ENCODE peak calls at places on chromosome 1, in seven cellular contexts. R, Y, A, E, P, K and V are unnamed samples.
A peak's percentile ranks its signal among the peaks of the same experiment; 100 is the strongest.

GRCh38 chr1:19606817-19607706 is 37.0 kb upstream of the NBL1 start:
- DNase-seq in R (peak; percentile 12), Y (no peak), A (no peak), E (no peak), P (no peak), K (no peak), V (no peak)

GRCh38 chr1:169690489-169690888 is 20.9 kb downstream of the SELL start:
- DNase-seq in R (no peak), Y (no peak), A (no peak), E (no peak), P (no peak), K (no peak), V (no peak)

GRCh38 chr1:61230523-61230922 is 148.2 kb downstream of the NFIA start:
- DNase-seq in R (no peak), Y (no peak), A (no peak), E (peak; percentile 16), P (no peak), K (no peak), V (no peak)

GRCh38 chr1:2628933-2629626 is 3.7 kb downstream of the MMEL1 start:
- DNase-seq in R (no peak), Y (no peak), A (no peak), E (peak; percentile 19), P (no peak), K (peak; percentile 42), V (no peak)

GRCh38 chr1:33762962-33763361 is 100.9 kb upstream of the HMGB4 start:
- DNase-seq in R (peak; percentile 73), Y (no peak), A (no peak), E (no peak), P (no peak), K (no peak), V (no peak)

GRCh38 chr1:185213086-185213485 is 56.1 kb downstream of the SWT1 start:
- DNase-seq in R (peak; percentile 21), Y (no peak), A (no peak), E (no peak), P (no peak), K (no peak), V (no peak)

GRCh38 chr1:9294440-9294773 is 1.7 kb downstream of the SPSB1 start:
- DNase-seq in R (peak; percentile 92), Y (peak; percentile 38), A (no peak), E (peak; percentile 48), P (no peak), K (no peak), V (no peak)

GRCh38 chr1:202117898-202118371 is 4.8 kb upstream of the GPR37L1 start:
- DNase-seq in R (no peak), Y (no peak), A (no peak), E (no peak), P (no peak), K (no peak), V (no peak)

GRCh38 chr1:64242895-64243756 is 39.7 kb downstream of the UBE2U start:
- DNase-seq in R (peak; percentile 71), Y (peak; percentile 37), A (peak; percentile 66), E (peak; percentile 54), P (peak; percentile 40), K (peak; percentile 41), V (peak; percentile 41)

GRCh38 chr1:203286161-203286984 is 18.9 kb upstream of the BTG2 start:
- DNase-seq in R (no peak), Y (no peak), A (peak; percentile 11), E (peak; percentile 45), P (no peak), K (no peak), V (peak; percentile 70)

GRCh38 chr1:53305650-53306049 is 22.2 kb downstream of the LRP8 start:
- DNase-seq in R (peak; percentile 14), Y (no peak), A (no peak), E (no peak), P (no peak), K (no peak), V (no peak)

GRCh38 chr1:213123532-213123931 is 72.5 kb downstream of the RPS6KC1 start:
- DNase-seq in R (peak; percentile 82), Y (no peak), A (no peak), E (peak; percentile 34), P (peak; percentile 72), K (no peak), V (no peak)

GRCh38 chr1:44077421-44077820 is 41.2 kb upstream of the KLF17 start:
- DNase-seq in R (peak; percentile 38), Y (no peak), A (no peak), E (no peak), P (no peak), K (no peak), V (no peak)

GRCh38 chr1:119964673-119965363 is 68.5 kb upstream of the ADAM30 start:
- DNase-seq in R (peak; percentile 60), Y (no peak), A (no peak), E (no peak), P (no peak), K (no peak), V (peak; percentile 6)

DNA sequence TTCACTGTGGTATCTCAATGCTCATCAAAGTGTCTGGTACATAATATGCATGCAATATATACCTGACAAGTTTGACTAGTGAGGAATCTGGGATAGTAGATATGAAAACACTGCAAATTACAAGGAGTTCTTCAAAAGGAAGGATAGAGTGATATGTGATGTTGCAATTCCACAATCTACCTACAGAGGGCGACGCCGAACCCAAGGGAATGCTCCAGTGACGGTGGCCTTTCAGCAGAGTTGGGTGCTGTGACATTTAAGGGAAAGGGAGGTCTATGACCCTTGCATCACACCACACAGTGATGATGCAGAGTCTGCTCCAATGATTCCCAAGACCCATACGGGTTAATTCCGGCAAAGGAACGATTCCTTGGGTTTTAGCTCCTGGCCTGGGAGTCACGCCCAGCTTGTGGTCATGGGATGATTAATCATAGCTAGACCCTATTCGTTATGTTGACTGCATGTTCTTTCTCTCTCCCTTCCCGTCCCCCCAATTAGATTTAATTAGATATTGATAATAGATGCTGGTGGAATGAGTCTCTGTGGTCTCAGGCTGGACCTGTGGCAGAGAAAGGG is 123.0 kb upstream of the IGSF21 start:
- DNase-seq in R (peak; percentile 19), Y (peak; percentile 54), A (peak; percentile 10), E (peak; percentile 38), P (peak; percentile 28), K (peak; percentile 49), V (peak; percentile 83)
- H3K9me2 ChIP-seq in R (no peaks in the 10 kb centered on the region), Y (no peaks in the 10 kb centered on the region), A (no peaks in the 10 kb centered on the region), E (no peaks in the 10 kb centered on the region), P (no peaks in the 10 kb centered on the region), K (no peaks in the 10 kb centered on the region), V (no peaks in the 10 kb centered on the region)

GRCh38 chr1:68149110-68149798 is 83.1 kb downstream of the WLS start:
- DNase-seq in R (no peak), Y (no peak), A (no peak), E (no peak), P (no peak), K (no peak), V (no peak)

GRCh38 chr1:68148631-68149030 is 83.7 kb downstream of the WLS start:
- DNase-seq in R (no peak), Y (no peak), A (no peak), E (no peak), P (no peak), K (no peak), V (no peak)

GRCh38 chr1:68147534-68147933 is 84.8 kb downstream of the WLS start:
- DNase-seq in R (no peak), Y (no peak), A (no peak), E (no peak), P (no peak), K (no peak), V (no peak)

GRCh38 chr1:68151690-68152089 is 80.6 kb downstream of the WLS start:
- DNase-seq in R (peak; percentile 14), Y (no peak), A (no peak), E (no peak), P (no peak), K (no peak), V (no peak)

DNA sequence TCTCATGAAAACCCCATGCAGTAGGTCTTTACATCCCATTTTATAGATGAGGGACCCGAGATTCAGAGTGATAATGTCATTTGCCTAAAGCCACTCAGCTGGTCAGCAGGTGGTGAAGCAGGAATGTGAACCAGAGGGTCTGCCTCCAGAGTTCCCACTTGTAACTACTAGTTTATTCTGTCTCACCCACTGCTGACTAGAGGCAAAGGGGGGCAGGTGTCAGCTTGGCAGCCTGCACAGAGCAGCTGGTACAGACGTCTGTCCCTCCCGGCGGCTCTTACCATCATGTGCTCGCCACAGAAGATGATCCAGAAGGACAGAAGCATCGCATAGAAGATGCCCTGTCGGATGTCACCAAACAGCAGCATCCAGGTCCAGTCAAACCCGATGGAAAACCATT is 82.4 kb downstream of the WLS start:
- DNase-seq in R (no peak), Y (no peak), A (no peak), E (no peak), P (no peak), K (no peak), V (no peak)
- H3K9me2 ChIP-seq in R (no peaks in the 10 kb centered on the region), Y (no peaks in the 10 kb centered on the region), A (no peaks in the 10 kb centered on the region), E (no peaks in the 10 kb centered on the region), P (no peaks in the 10 kb centered on the region), K (no peaks in the 10 kb centered on the region), V (no peaks in the 10 kb centered on the region)

GRCh38 chr1:114043548-114043947 is 64.3 kb downstream of the OLFML3 start:
- DNase-seq in R (no peak), Y (no peak), A (no peak), E (no peak), P (no peak), K (no peak), V (no peak)

GRCh38 chr1:114040273-114041043 is 61.2 kb downstream of the OLFML3 start:
- DNase-seq in R (peak; percentile 75), Y (no peak), A (no peak), E (no peak), P (no peak), K (no peak), V (no peak)

GRCh38 chr1:114037503-114037890 is 58.2 kb downstream of the OLFML3 start:
- DNase-seq in R (no peak), Y (no peak), A (no peak), E (no peak), P (no peak), K (no peak), V (no peak)

GRCh38 chr1:114037952-114038867 is 58.9 kb downstream of the OLFML3 start:
- DNase-seq in R (no peak), Y (no peak), A (no peak), E (no peak), P (no peak), K (no peak), V (no peak)

DNA sequence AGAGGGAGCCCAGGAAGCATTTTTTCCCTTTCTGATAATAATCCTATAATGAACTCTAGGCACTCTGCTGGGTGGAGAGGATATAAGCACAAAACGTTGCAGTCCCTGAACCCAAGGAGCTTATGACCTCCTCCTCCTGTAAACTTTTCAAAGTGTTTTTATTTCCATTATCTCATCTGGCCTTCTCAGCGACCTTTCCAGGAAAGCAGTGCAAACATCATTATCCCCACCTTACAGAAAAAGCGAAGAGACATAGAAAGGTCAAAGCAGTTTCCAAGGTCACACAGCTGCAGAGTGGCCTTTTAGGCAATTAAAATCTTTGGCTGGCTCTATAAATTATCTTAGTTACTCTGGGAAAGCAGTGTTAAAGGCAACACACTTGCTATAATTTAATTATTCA is 63.8 kb downstream of the OLFML3 start:
- DNase-seq in R (no peak), Y (no peak), A (no peak), E (no peak), P (no peak), K (no peak), V (no peak)
- H3K9me2 ChIP-seq in R (no peaks in the 10 kb centered on the region), Y (no peaks in the 10 kb centered on the region), A (no peaks in the 10 kb centered on the region), E (no peaks in the 10 kb centered on the region), P (no peaks in the 10 kb centered on the region), K (no peaks in the 10 kb centered on the region), V (no peaks in the 10 kb centered on the region)

DNA sequence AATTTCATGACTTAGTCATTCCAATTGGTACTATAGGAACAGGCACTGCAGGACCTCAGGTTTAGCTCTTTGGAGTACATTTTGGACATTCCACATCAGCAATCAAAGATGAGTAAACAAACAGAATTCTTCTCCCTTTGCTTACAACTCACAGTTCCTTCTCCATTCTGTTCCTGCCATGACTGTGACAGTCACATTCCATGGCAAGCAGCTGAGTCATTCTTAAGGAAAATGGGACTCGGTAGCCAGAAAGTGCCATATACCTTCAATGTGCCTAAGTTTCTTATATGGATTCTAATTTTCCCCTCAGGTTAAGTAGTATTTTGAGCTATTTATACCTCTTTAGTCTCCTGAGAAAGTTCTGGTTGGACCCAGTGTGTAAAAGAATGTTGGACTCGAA is 25.6 kb downstream of the CRCT1 start:
- DNase-seq in R (no peak), Y (no peak), A (no peak), E (no peak), P (no peak), K (no peak), V (no peak)
- H3K9me2 ChIP-seq in R (no peaks in the 10 kb centered on the region), Y (no peaks in the 10 kb centered on the region), A (no peaks in the 10 kb centered on the region), E (no peaks in the 10 kb centered on the region), P (no peaks in the 10 kb centered on the region), K (no peaks in the 10 kb centered on the region), V (no peaks in the 10 kb centered on the region)